ENCODE peak calls at places on chromosome 14, in ten cellular contexts. I, M, G, Q, A, K, Z, P, N and E are unnamed samples. For H3K36me3 and H3K4me1, the result is how much of the 10 kb centered on the place peaks cover.

GRCh38 chr14:52649511-52649910 is 45.8 kb downstream of the ERO1A start:
- DNase-seq in Q (peak), P (no peak), I (no peak), A (no peak), K (no peak), N (no peak), M (peak), G (no peak), Z (no peak), E (no peak)

GRCh38 chr14:34063470-34064164 is 112.7 kb upstream of the EGLN3 start:
- DNase-seq in N (no peak), Q (no peak), I (no peak), Z (no peak), G (no peak), P (peak), K (no peak), A (no peak), M (no peak), E (no peak)

GRCh38 chr14:87044807-87045206 is 948.2 kb downstream of the GALC start:
- DNase-seq in M (no peak), A (no peak), G (no peak), P (no peak), K (no peak), Q (peak), Z (no peak), I (no peak), N (no peak), E (no peak)

GRCh38 chr14:102419716-102420115 is 57.0 kb downstream of the TECPR2 start:
- DNase-seq in Z (no peak), M (no peak), P (no peak), I (no peak), K (no peak), N (no peak), G (no peak), Q (no peak), A (no peak), E (no peak)

GRCh38 chr14:104385189-104386135 is 194.1 kb upstream of the C14orf180 start:
- DNase-seq in M (no peak), I (no peak), P (no peak), N (no peak), A (no peak), Z (no peak), G (no peak), Q (no peak), K (peak), E (no peak)

GRCh38 chr14:50943943-50944646 is at the start of gene PYGL:
- DNase-seq in A (peak), M (peak), K (peak), G (peak), I (peak), Q (peak), Z (peak), P (peak), N (no peak), E (peak)

GRCh38 chr14:23160924-23161522 is 22.4 kb downstream of the SLC7A8 start:
- DNase-seq in Q (peak), P (peak), M (peak), N (no peak), K (no peak), G (peak), I (peak), A (no peak), Z (peak), E (no peak)

GRCh38 chr14:41607966-41608663 is 1.4 kb downstream of the LRFN5 start:
- DNase-seq in G (no peak), I (peak), K (no peak), Q (no peak), M (no peak), Z (no peak), N (no peak), A (no peak), P (peak), E (no peak)

GRCh38 chr14:61188196-61188595 is 92.9 kb downstream of the TMEM30B start:
- DNase-seq in Z (peak), N (no peak), I (no peak), Q (no peak), A (no peak), K (no peak), M (no peak), P (peak), G (no peak), E (no peak)

GRCh38 chr14:104328607-104329006 is 190.2 kb downstream of the KIF26A start:
- DNase-seq in G (no peak), M (no peak), K (no peak), N (no peak), A (no peak), Q (no peak), I (no peak), P (no peak), Z (no peak), E (no peak)

GRCh38 chr14:68395585-68395984 is 397.3 kb downstream of the ZFP36L1 start:
- DNase-seq in Z (peak), Q (peak), A (peak), I (peak), K (no peak), G (no peak), N (no peak), M (peak), P (no peak), E (no peak)

GRCh38 chr14:25406818-25407217 is 356.9 kb upstream of the STXBP6 start:
- DNase-seq in K (no peak), Q (no peak), M (peak), P (no peak), I (no peak), Z (peak), N (peak), G (no peak), A (no peak), E (peak)

GRCh38 chr14:69858801-69859200 is 20.4 kb upstream of the SMOC1 start:
- DNase-seq in Z (no peak), N (no peak), K (no peak), M (no peak), Q (no peak), P (no peak), G (no peak), A (no peak), I (no peak), E (no peak)

GRCh38 chr14:104140463-104141331 is 2.3 kb downstream of the KIF26A start:
- DNase-seq in G (peak), Q (no peak), I (no peak), Z (no peak), K (no peak), M (no peak), P (peak), A (no peak), N (no peak), E (no peak)

GRCh38 chr14:22164616-22165015 is 424.4 kb downstream of the DAD1 start:
- DNase-seq in Z (no peak), A (no peak), N (no peak), Q (no peak), G (no peak), K (no peak), M (no peak), I (no peak), P (no peak), E (no peak)

GRCh38 chr14:81206115-81206514 is 14.6 kb downstream of the GTF2A1 start:
- DNase-seq in K (no peak), A (no peak), P (no peak), I (peak), N (no peak), G (no peak), Z (no peak), M (peak), Q (no peak), E (peak)

GRCh38 chr14:61184117-61184516 is 97.0 kb downstream of the TMEM30B start:
- DNase-seq in Q (peak), P (no peak), M (peak), A (no peak), K (no peak), I (peak), N (no peak), G (no peak), Z (peak), E (peak)

GRCh38 chr14:103832046-103832445 is 15.3 kb downstream of the PPP1R13B start:
- DNase-seq in Z (no peak), G (no peak), N (no peak), Q (no peak), I (no peak), K (no peak), A (no peak), P (no peak), M (no peak), E (no peak)

GRCh38 chr14:20768593-20768892 is 339 bp downstream of the EDDM3B start:
- DNase-seq in Q (no peak), I (no peak), M (no peak), K (no peak), G (no peak), P (no peak), A (no peak), Z (no peak), N (no peak), E (no peak)

GRCh38 chr14:67059576-67059975 is 129.7 kb upstream of the GARIN2 start:
- DNase-seq in Z (peak), Q (peak), G (no peak), I (no peak), N (no peak), K (no peak), P (no peak), A (no peak), M (peak), E (no peak)

GRCh38 chr14:102923920-102924486 is 1.5 kb downstream of the AMN start:
- DNase-seq in M (no peak), A (no peak), I (no peak), P (no peak), Q (no peak), G (no peak), N (no peak), Z (no peak), K (no peak), E (no peak)

GRCh38 chr14:55580401-55581010 is 499 bp downstream of the KTN1 start:
- DNase-seq in I (peak), P (peak), M (no peak), Z (peak), A (no peak), Q (no peak), K (peak), N (no peak), G (peak), E (peak)

GRCh38 chr14:21268612-21269251 is 510 bp downstream of the HNRNPC start:
- DNase-seq in P (peak), G (peak), N (no peak), Z (peak), K (no peak), Q (peak), A (no peak), I (peak), M (peak), E (peak)

GRCh38 chr14:36227802-36228201 is 51.3 kb upstream of the PTCSC3 start:
- DNase-seq in Z (no peak), K (no peak), Q (peak), G (no peak), M (peak), A (no peak), P (no peak), I (peak), N (no peak), E (no peak)

GRCh38 chr14:105353163-105353562 is 38.6 kb downstream of the PACS2 start:
- DNase-seq in M (no peak), A (no peak), G (no peak), K (no peak), P (no peak), N (no peak), I (no peak), Z (no peak), Q (no peak), E (no peak)

GRCh38 chr14:63922696-63923421 is 70.1 kb downstream of the SYNE2 start:
- DNase-seq in G (peak), K (no peak), P (no peak), N (no peak), M (peak), Z (peak), I (no peak), Q (peak), A (no peak), E (no peak)

GRCh38 chr14:24123465-24124417 is 6.7 kb upstream of the FITM1 start:
- DNase-seq in G (no peak), K (no peak), I (no peak), P (no peak), M (no peak), A (no peak), Q (no peak), N (no peak), Z (no peak), E (no peak)

GRCh38 chr14:55133416-55133815 is 4.4 kb downstream of the LGALS3 start:
- DNase-seq in Q (no peak), I (peak), K (no peak), P (no peak), N (no peak), G (no peak), M (peak), A (no peak), Z (peak), E (peak)

GRCh38 chr14:70208380-70208779 is 19.6 kb upstream of the SLC8A3 start:
- DNase-seq in K (no peak), I (no peak), G (no peak), N (no peak), Q (no peak), A (no peak), P (no peak), M (no peak), Z (no peak), E (no peak)

GRCh38 chr14:49770212-49770817 is 2.4 kb downstream of the KLHDC2 start:
- DNase-seq in I (peak), M (peak), N (no peak), Q (peak), Z (peak), P (no peak), K (no peak), A (no peak), G (peak), E (peak)

GRCh38 chr14:24430682-24431568 is 1.2 kb downstream of the KHNYN start:
- DNase-seq in G (peak), P (no peak), K (no peak), Z (peak), Q (no peak), N (no peak), I (peak), M (peak), A (no peak), E (peak)

GRCh38 chr14:96592591-96593388 is 90.6 kb downstream of the PAPOLA start:
- DNase-seq in N (peak), I (no peak), G (peak), K (peak), M (peak), Z (peak), A (no peak), Q (peak), P (peak), E (no peak)

GRCh38 chr14:105021656-105022275 is 883 bp upstream of the CDCA4 start:
- DNase-seq in Z (peak), K (no peak), Q (no peak), P (no peak), I (no peak), G (peak), N (no peak), M (peak), A (no peak), E (no peak)

GRCh38 chr14:69582207-69582606 is 7.5 kb upstream of the CCDC177 start:
- DNase-seq in N (no peak), G (no peak), Q (peak), M (peak), I (peak), K (no peak), Z (peak), P (no peak), A (no peak), E (no peak)

GRCh38 chr14:103624860-103625259 is 4.2 kb upstream of the KLC1 start:
- DNase-seq in K (no peak), N (no peak), Z (peak), A (peak), M (peak), P (peak), Q (peak), G (no peak), I (peak), E (peak)

GRCh38 chr14:24879661-24880381 is 170.1 kb downstream of the STXBP6 start:
- DNase-seq in M (no peak), N (no peak), K (no peak), I (peak), Q (no peak), Z (peak), A (no peak), P (no peak), G (no peak), E (no peak)

GRCh38 chr14:73745571-73746539 is 31.7 kb upstream of the PNMA1 start:
- DNase-seq in Z (no peak), I (no peak), P (no peak), G (no peak), M (no peak), Q (no peak), K (no peak), A (no peak), N (no peak), E (no peak)

GRCh38 chr14:70908918-70909641 is 1.8 kb downstream of the PCNX1 start:
- DNase-seq in A (no peak), K (no peak), N (no peak), Z (no peak), I (no peak), G (no peak), P (no peak), M (no peak), Q (no peak), E (no peak)

GRCh38 chr14:86625637-86626036 is 1095.7 kb downstream of the FLRT2 start:
- DNase-seq in I (no peak), M (peak), P (no peak), N (no peak), G (no peak), Q (no peak), K (no peak), A (no peak), Z (no peak), E (no peak)

GRCh38 chr14:37376944-37377609 is 179.3 kb downstream of the MIPOL1 start:
- DNase-seq in G (no peak), P (no peak), Q (no peak), A (no peak), I (no peak), K (no peak), N (no peak), M (no peak), Z (no peak), E (no peak)

DNA sequence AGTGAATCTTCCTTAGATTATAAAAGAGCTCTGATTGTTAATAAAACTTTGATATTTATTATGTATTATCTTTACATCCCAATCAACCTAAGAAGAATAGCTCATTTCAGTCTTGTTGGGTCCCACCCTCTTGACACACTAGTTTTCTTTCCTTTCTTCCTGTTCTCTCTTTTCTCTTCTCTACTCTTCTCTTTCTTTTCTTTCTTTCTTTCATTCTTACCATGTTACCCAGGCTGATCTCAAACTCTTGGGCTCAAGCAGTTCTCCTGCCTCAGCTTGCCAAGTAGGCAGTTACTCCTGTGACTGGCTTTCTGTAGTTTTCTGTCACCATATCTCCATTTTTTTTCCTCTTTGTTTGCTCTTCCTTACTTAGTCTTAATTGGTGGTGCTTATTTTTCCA is 177.8 kb downstream of the MIPOL1 start:
- DNase-seq in G (no peak), Z (no peak), N (no peak), P (no peak), M (no peak), I (no peak), A (no peak), Q (no peak), K (no peak), E (no peak)
- H3K36me3 ChIP-seq in G (under half), Z (under half), N (under half), P (under half), M (under half), I (under half), A (under half), Q (under half), K (under half), E (under half)

GRCh38 chr14:90805662-90806548 is 10.3 kb downstream of the TTC7B start:
- DNase-seq in N (no peak), P (peak), K (no peak), I (no peak), A (no peak), Q (no peak), M (no peak), G (no peak), Z (peak), E (no peak)
- H3K4me1 ChIP-seq in N (under half), P (half or more), K (under half), I (under half), A (under half), Q (under half), M (under half), G (under half), Z (under half), E (under half)

DNA sequence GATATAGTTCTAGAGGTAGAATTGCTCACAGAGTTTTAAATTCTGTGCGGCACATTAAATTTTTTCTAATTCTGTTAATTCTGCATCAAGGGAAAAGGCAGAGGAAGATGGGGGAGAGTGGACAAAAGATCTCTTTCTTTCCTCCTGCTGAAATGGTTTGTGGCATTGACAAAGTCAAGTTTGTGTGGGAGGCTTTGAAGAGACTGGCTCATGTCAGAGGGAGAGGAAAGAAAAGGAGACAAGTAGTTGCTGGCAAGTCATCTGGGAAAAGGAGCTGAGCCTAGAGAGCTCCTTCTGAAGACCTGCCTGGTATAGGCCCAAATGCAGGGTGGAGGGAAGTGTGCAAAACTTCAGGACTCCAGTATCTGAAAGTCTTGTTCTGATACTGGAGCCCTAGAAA is 36.3 kb downstream of the TTLL5 start:
- DNase-seq in I (no peak), P (no peak), Z (no peak), Q (no peak), A (no peak), N (no peak), M (no peak), K (no peak), G (no peak), E (no peak)
- H3K36me3 ChIP-seq in I (half or more), P (under half), Z (under half), Q (under half), A (under half), N (under half), M (under half), K (under half), G (under half), E (under half)

GRCh38 chr14:99578541-99579044 is 25.4 kb downstream of the CCDC85C start:
- DNase-seq in N (no peak), A (no peak), Q (no peak), I (no peak), K (no peak), P (no peak), M (no peak), G (no peak), Z (no peak), E (no peak)
- H3K4me1 ChIP-seq in N (half or more), A (under half), Q (half or more), I (half or more), K (under half), P (half or more), M (half or more), G (half or more), Z (half or more), E (half or more)

GRCh38 chr14:65065719-65066118 is 36.6 kb downstream of the MAX start:
- DNase-seq in N (no peak), I (no peak), G (no peak), Q (no peak), P (no peak), M (no peak), K (no peak), Z (no peak), A (no peak), E (no peak)
- H3K36me3 ChIP-seq in N (under half), I (half or more), G (under half), Q (under half), P (under half), M (under half), K (under half), Z (under half), A (under half), E (under half)

GRCh38 chr14:100736269-100737180 is 9.8 kb downstream of the DLK1 start:
- DNase-seq in Z (no peak), P (no peak), G (no peak), A (no peak), N (no peak), K (no peak), I (no peak), Q (no peak), M (no peak), E (no peak)
- H3K4me1 ChIP-seq in Z (under half), P (under half), G (under half), A (under half), N (under half), K (under half), I (under half), Q (under half), M (under half), E (under half)

GRCh38 chr14:75709207-75709812 is 48.3 kb downstream of the TTLL5 start:
- DNase-seq in P (peak), G (peak), I (peak), Q (peak), Z (peak), A (peak), M (peak), K (no peak), N (peak), E (peak)

GRCh38 chr14:75702606-75703261 is 41.7 kb downstream of the TTLL5 start:
- DNase-seq in G (peak), P (no peak), N (no peak), K (no peak), A (no peak), Q (peak), I (no peak), Z (peak), M (peak), E (no peak)

GRCh38 chr14:75702107-75702506 is 41.1 kb downstream of the TTLL5 start:
- DNase-seq in K (no peak), I (no peak), Z (no peak), P (no peak), A (no peak), M (no peak), Q (peak), G (no peak), N (no peak), E (no peak)

GRCh38 chr14:75700295-75700694 is 39.2 kb downstream of the TTLL5 start:
- DNase-seq in G (no peak), M (no peak), P (no peak), N (no peak), K (no peak), I (no peak), Q (no peak), Z (no peak), A (no peak), E (no peak)

DNA sequence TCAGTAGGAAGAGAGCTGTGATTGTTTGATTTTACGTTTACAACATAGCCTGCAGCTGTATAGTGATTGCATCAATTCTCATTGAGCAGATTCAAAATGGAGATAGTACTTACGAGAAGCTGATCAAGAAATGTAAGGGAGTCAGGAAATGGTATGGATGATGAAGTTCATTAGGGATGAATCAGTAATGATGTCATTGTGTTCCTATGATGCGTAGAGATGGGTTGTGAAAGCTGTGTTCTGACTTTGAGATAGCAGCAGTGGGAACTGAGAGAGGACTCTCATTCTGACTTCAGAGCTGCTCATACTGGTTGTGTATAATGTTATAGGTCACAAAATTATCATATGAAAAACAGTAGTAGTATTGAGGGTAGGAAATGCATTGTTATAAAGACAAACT is 44.0 kb downstream of the TTLL5 start:
- DNase-seq in N (no peak), Q (no peak), I (peak), Z (peak), A (no peak), M (peak), P (no peak), K (no peak), G (no peak), E (no peak)
- H3K36me3 ChIP-seq in N (under half), Q (under half), I (half or more), Z (under half), A (under half), M (under half), P (under half), K (under half), G (under half), E (under half)